ENCODE peak calls at places on chromosomes 13 and 19, in six cellular contexts. S is RWPE2; R is CD4-positive, alpha-beta T cell; G is activated CD4-positive, alpha-beta T cell treated with anti-CD3 and anti-CD28 coated beads for 48 hours; C is activated T-helper 1 cell treated with anti-CD3 and anti-CD28 coated beads, Interleukin-2, amount 50 U/mL, for 16 hours; Y is hypothalamus. D is an unnamed sample.

GRCh38 chr19:44051654-44052402 is at the start of gene ZNF223:
- DNase-seq in S (peak), R (peak), G (peak), C (peak), Y (peak), D (peak)

GRCh38 chr19:46442808-46443450 is 14.2 kb upstream of the PNMA8C start:
- DNase-seq in S (no peak), R (no peak), G (no peak), C (no peak), Y (no peak), D (no peak)

GRCh38 chr13:110913911-110914292 is 967 bp downstream of the ANKRD10 start:
- DNase-seq in S (no peak), R (no peak), G (no peak), C (no peak), Y (peak), D (no peak)

GRCh38 chr13:113001251-113002140 is 32.5 kb downstream of the MCF2L start:
- DNase-seq in S (no peak), R (no peak), G (no peak), C (no peak), Y (peak), D (no peak)

GRCh38 chr13:83215627-83216026 is 666.6 kb downstream of the SLITRK1 start:
- DNase-seq in S (no peak), R (no peak), G (no peak), C (no peak), Y (no peak), D (no peak)

GRCh38 chr19:33312065-33312464 is 9.7 kb upstream of the CEBPA start:
- DNase-seq in S (no peak), R (no peak), G (no peak), C (no peak), Y (no peak), D (no peak)

GRCh38 chr13:113129480-113129879 is 6.9 kb downstream of the F10 start:
- DNase-seq in S (no peak), R (no peak), G (no peak), C (no peak), Y (no peak), D (no peak)

GRCh38 chr19:3398114-3398899 is 31.9 kb downstream of the NFIC start:
- DNase-seq in S (no peak), R (no peak), G (no peak), C (no peak), Y (peak), D (no peak)

GRCh38 chr19:47437500-47437899 is 18.2 kb upstream of the MEIS3 start:
- DNase-seq in S (no peak), R (no peak), G (no peak), C (no peak), Y (no peak), D (no peak)

GRCh38 chr19:2774083-2774679 is 8.9 kb downstream of the SGTA start:
- DNase-seq in S (no peak), R (no peak), G (no peak), C (no peak), Y (no peak), D (no peak)